ENCODE peak calls at places on chromosomes 6 and 20, in five cellular contexts. One of them, this sample, is unnamed.
A peak's percentile ranks its signal among the peaks of the same experiment; 100 is the strongest.

GRCh38 chr6:127518710-127519468 is at the start of gene MTCL3:
- DNase-seq in stimulated activated CD4-positive, alpha-beta T cell treated with anti-CD3 and anti-CD28 coated beads, Interleukin-12 subunit alpha, Interleukin-12 subunit beta, amount 100 ng/mL, for 24 hours: peak; percentile 29
- DNase-seq in NCI-H2171: peak; percentile 70
- DNase-seq in spleen: no peak
- DNase-seq in effector memory CD4-positive, alpha-beta T cell: no peak
- DNase-seq in this sample: peak; percentile 92

GRCh38 chr6:111338843-111339242 is 144.2 kb downstream of the REV3L start:
- DNase-seq in stimulated activated CD4-positive, alpha-beta T cell treated with anti-CD3 and anti-CD28 coated beads, Interleukin-12 subunit alpha, Interleukin-12 subunit beta, amount 100 ng/mL, for 24 hours: no peak
- DNase-seq in NCI-H2171: no peak
- DNase-seq in spleen: no peak
- DNase-seq in effector memory CD4-positive, alpha-beta T cell: no peak
- DNase-seq in this sample: no peak

GRCh38 chr6:153084393-153084792 is 46.7 kb downstream of the RGS17 start:
- DNase-seq in stimulated activated CD4-positive, alpha-beta T cell treated with anti-CD3 and anti-CD28 coated beads, Interleukin-12 subunit alpha, Interleukin-12 subunit beta, amount 100 ng/mL, for 24 hours: no peak
- DNase-seq in NCI-H2171: no peak
- DNase-seq in spleen: no peak
- DNase-seq in effector memory CD4-positive, alpha-beta T cell: no peak
- DNase-seq in this sample: no peak

GRCh38 chr6:124881898-124882579 is 80.2 kb upstream of the RNF217 start:
- DNase-seq in stimulated activated CD4-positive, alpha-beta T cell treated with anti-CD3 and anti-CD28 coated beads, Interleukin-12 subunit alpha, Interleukin-12 subunit beta, amount 100 ng/mL, for 24 hours: no peak
- DNase-seq in NCI-H2171: peak; percentile 51
- DNase-seq in spleen: no peak
- DNase-seq in effector memory CD4-positive, alpha-beta T cell: no peak
- DNase-seq in this sample: peak; percentile 21

GRCh38 chr6:111549744-111550143 is 55.9 kb downstream of the TRAF3IP2 start:
- DNase-seq in stimulated activated CD4-positive, alpha-beta T cell treated with anti-CD3 and anti-CD28 coated beads, Interleukin-12 subunit alpha, Interleukin-12 subunit beta, amount 100 ng/mL, for 24 hours: no peak
- DNase-seq in NCI-H2171: no peak
- DNase-seq in spleen: no peak
- DNase-seq in effector memory CD4-positive, alpha-beta T cell: no peak
- DNase-seq in this sample: no peak

GRCh38 chr20:47784256-47784598 is 1.1 kb downstream of the SULF2 start:
- DNase-seq in stimulated activated CD4-positive, alpha-beta T cell treated with anti-CD3 and anti-CD28 coated beads, Interleukin-12 subunit alpha, Interleukin-12 subunit beta, amount 100 ng/mL, for 24 hours: no peak
- DNase-seq in NCI-H2171: no peak
- DNase-seq in spleen: no peak
- DNase-seq in effector memory CD4-positive, alpha-beta T cell: no peak
- DNase-seq in this sample: no peak

GRCh38 chr6:139706949-139707348 is 332.5 kb upstream of the CITED2 start:
- DNase-seq in stimulated activated CD4-positive, alpha-beta T cell treated with anti-CD3 and anti-CD28 coated beads, Interleukin-12 subunit alpha, Interleukin-12 subunit beta, amount 100 ng/mL, for 24 hours: no peak
- DNase-seq in NCI-H2171: no peak
- DNase-seq in spleen: no peak
- DNase-seq in effector memory CD4-positive, alpha-beta T cell: no peak
- DNase-seq in this sample: no peak

GRCh38 chr6:155310596-155310995 is 3.7 kb downstream of the TFB1M start:
- DNase-seq in stimulated activated CD4-positive, alpha-beta T cell treated with anti-CD3 and anti-CD28 coated beads, Interleukin-12 subunit alpha, Interleukin-12 subunit beta, amount 100 ng/mL, for 24 hours: no peak
- DNase-seq in NCI-H2171: no peak
- DNase-seq in spleen: no peak
- DNase-seq in effector memory CD4-positive, alpha-beta T cell: no peak
- DNase-seq in this sample: no peak

GRCh38 chr6:32819729-32820128 is 2.9 kb upstream of the HLA-DOB start:
- DNase-seq in stimulated activated CD4-positive, alpha-beta T cell treated with anti-CD3 and anti-CD28 coated beads, Interleukin-12 subunit alpha, Interleukin-12 subunit beta, amount 100 ng/mL, for 24 hours: no peak
- DNase-seq in NCI-H2171: no peak
- DNase-seq in spleen: no peak
- DNase-seq in effector memory CD4-positive, alpha-beta T cell: no peak
- DNase-seq in this sample: no peak

GRCh38 chr6:138909975-138910374 is 78.1 kb downstream of the REPS1 start:
- DNase-seq in stimulated activated CD4-positive, alpha-beta T cell treated with anti-CD3 and anti-CD28 coated beads, Interleukin-12 subunit alpha, Interleukin-12 subunit beta, amount 100 ng/mL, for 24 hours: no peak
- DNase-seq in NCI-H2171: no peak
- DNase-seq in spleen: no peak
- DNase-seq in effector memory CD4-positive, alpha-beta T cell: no peak
- DNase-seq in this sample: no peak

GRCh38 chr6:159184559-159184958 is 15.4 kb downstream of the FNDC1 start:
- DNase-seq in stimulated activated CD4-positive, alpha-beta T cell treated with anti-CD3 and anti-CD28 coated beads, Interleukin-12 subunit alpha, Interleukin-12 subunit beta, amount 100 ng/mL, for 24 hours: no peak
- DNase-seq in NCI-H2171: no peak
- DNase-seq in spleen: no peak
- DNase-seq in effector memory CD4-positive, alpha-beta T cell: no peak
- DNase-seq in this sample: no peak

GRCh38 chr20:37145014-37145413 is 34.1 kb upstream of the RPN2 start:
- DNase-seq in stimulated activated CD4-positive, alpha-beta T cell treated with anti-CD3 and anti-CD28 coated beads, Interleukin-12 subunit alpha, Interleukin-12 subunit beta, amount 100 ng/mL, for 24 hours: no peak
- DNase-seq in NCI-H2171: no peak
- DNase-seq in spleen: no peak
- DNase-seq in effector memory CD4-positive, alpha-beta T cell: no peak
- DNase-seq in this sample: no peak

GRCh38 chr6:30763155-30763617 is 18.8 kb upstream of the IER3 start:
- DNase-seq in stimulated activated CD4-positive, alpha-beta T cell treated with anti-CD3 and anti-CD28 coated beads, Interleukin-12 subunit alpha, Interleukin-12 subunit beta, amount 100 ng/mL, for 24 hours: no peak
- DNase-seq in NCI-H2171: no peak
- DNase-seq in spleen: no peak
- DNase-seq in effector memory CD4-positive, alpha-beta T cell: no peak
- DNase-seq in this sample: no peak

GRCh38 chr6:114810468-114810867 is 467.6 kb upstream of the HS3ST5 start:
- DNase-seq in stimulated activated CD4-positive, alpha-beta T cell treated with anti-CD3 and anti-CD28 coated beads, Interleukin-12 subunit alpha, Interleukin-12 subunit beta, amount 100 ng/mL, for 24 hours: no peak
- DNase-seq in NCI-H2171: no peak
- DNase-seq in spleen: no peak
- DNase-seq in effector memory CD4-positive, alpha-beta T cell: no peak
- DNase-seq in this sample: no peak

GRCh38 chr6:141677598-141678211 is 455.0 kb upstream of the GJE1 start:
- DNase-seq in stimulated activated CD4-positive, alpha-beta T cell treated with anti-CD3 and anti-CD28 coated beads, Interleukin-12 subunit alpha, Interleukin-12 subunit beta, amount 100 ng/mL, for 24 hours: no peak
- DNase-seq in NCI-H2171: no peak
- DNase-seq in spleen: no peak
- DNase-seq in effector memory CD4-positive, alpha-beta T cell: no peak
- DNase-seq in this sample: peak; percentile 12

GRCh38 chr6:159640322-159640721 is 52.7 kb downstream of the SOD2 start:
- DNase-seq in stimulated activated CD4-positive, alpha-beta T cell treated with anti-CD3 and anti-CD28 coated beads, Interleukin-12 subunit alpha, Interleukin-12 subunit beta, amount 100 ng/mL, for 24 hours: no peak
- DNase-seq in NCI-H2171: no peak
- DNase-seq in spleen: no peak
- DNase-seq in effector memory CD4-positive, alpha-beta T cell: no peak
- DNase-seq in this sample: no peak

GRCh38 chr6:139568956-139569538 is 194.6 kb upstream of the CITED2 start:
- DNase-seq in stimulated activated CD4-positive, alpha-beta T cell treated with anti-CD3 and anti-CD28 coated beads, Interleukin-12 subunit alpha, Interleukin-12 subunit beta, amount 100 ng/mL, for 24 hours: no peak
- DNase-seq in NCI-H2171: no peak
- DNase-seq in spleen: no peak
- DNase-seq in effector memory CD4-positive, alpha-beta T cell: no peak
- DNase-seq in this sample: no peak

GRCh38 chr6:170290306-170291128 is at the start of gene DLL1:
- DNase-seq in stimulated activated CD4-positive, alpha-beta T cell treated with anti-CD3 and anti-CD28 coated beads, Interleukin-12 subunit alpha, Interleukin-12 subunit beta, amount 100 ng/mL, for 24 hours: no peak
- DNase-seq in NCI-H2171: peak; percentile 41
- DNase-seq in spleen: peak; percentile 89
- DNase-seq in effector memory CD4-positive, alpha-beta T cell: no peak
- DNase-seq in this sample: no peak

GRCh38 chr20:17798601-17799000 is 98.8 kb downstream of the BANF2 start:
- DNase-seq in stimulated activated CD4-positive, alpha-beta T cell treated with anti-CD3 and anti-CD28 coated beads, Interleukin-12 subunit alpha, Interleukin-12 subunit beta, amount 100 ng/mL, for 24 hours: no peak
- DNase-seq in NCI-H2171: no peak
- DNase-seq in spleen: no peak
- DNase-seq in effector memory CD4-positive, alpha-beta T cell: no peak
- DNase-seq in this sample: no peak

GRCh38 chr20:51732454-51732791 is 35.8 kb downstream of the ATP9A start:
- DNase-seq in stimulated activated CD4-positive, alpha-beta T cell treated with anti-CD3 and anti-CD28 coated beads, Interleukin-12 subunit alpha, Interleukin-12 subunit beta, amount 100 ng/mL, for 24 hours: no peak
- DNase-seq in NCI-H2171: no peak
- DNase-seq in spleen: no peak
- DNase-seq in effector memory CD4-positive, alpha-beta T cell: no peak
- DNase-seq in this sample: no peak

GRCh38 chr6:158825951-158826306 is 6.8 kb upstream of the EZR start:
- DNase-seq in stimulated activated CD4-positive, alpha-beta T cell treated with anti-CD3 and anti-CD28 coated beads, Interleukin-12 subunit alpha, Interleukin-12 subunit beta, amount 100 ng/mL, for 24 hours: no peak
- DNase-seq in NCI-H2171: no peak
- DNase-seq in spleen: no peak
- DNase-seq in effector memory CD4-positive, alpha-beta T cell: no peak
- DNase-seq in this sample: no peak

GRCh38 chr6:136403166-136403980 is 113.7 kb upstream of the BCLAF1 start:
- DNase-seq in stimulated activated CD4-positive, alpha-beta T cell treated with anti-CD3 and anti-CD28 coated beads, Interleukin-12 subunit alpha, Interleukin-12 subunit beta, amount 100 ng/mL, for 24 hours: no peak
- DNase-seq in NCI-H2171: no peak
- DNase-seq in spleen: no peak
- DNase-seq in effector memory CD4-positive, alpha-beta T cell: no peak
- DNase-seq in this sample: no peak

GRCh38 chr6:152748843-152749242 is 1.8 kb upstream of the VIP start:
- DNase-seq in stimulated activated CD4-positive, alpha-beta T cell treated with anti-CD3 and anti-CD28 coated beads, Interleukin-12 subunit alpha, Interleukin-12 subunit beta, amount 100 ng/mL, for 24 hours: no peak
- DNase-seq in NCI-H2171: no peak
- DNase-seq in spleen: no peak
- DNase-seq in effector memory CD4-positive, alpha-beta T cell: no peak
- DNase-seq in this sample: no peak

GRCh38 chr20:31894980-31895675 is 24.7 kb downstream of the TTLL9 start:
- DNase-seq in stimulated activated CD4-positive, alpha-beta T cell treated with anti-CD3 and anti-CD28 coated beads, Interleukin-12 subunit alpha, Interleukin-12 subunit beta, amount 100 ng/mL, for 24 hours: no peak
- DNase-seq in NCI-H2171: no peak
- DNase-seq in spleen: no peak
- DNase-seq in effector memory CD4-positive, alpha-beta T cell: no peak
- DNase-seq in this sample: no peak

GRCh38 chr6:3294921-3295871 is 36.4 kb downstream of the PSMG4 start:
- DNase-seq in stimulated activated CD4-positive, alpha-beta T cell treated with anti-CD3 and anti-CD28 coated beads, Interleukin-12 subunit alpha, Interleukin-12 subunit beta, amount 100 ng/mL, for 24 hours: no peak
- DNase-seq in NCI-H2171: no peak
- DNase-seq in spleen: peak; percentile 65
- DNase-seq in effector memory CD4-positive, alpha-beta T cell: no peak
- DNase-seq in this sample: no peak

GRCh38 chr6:95803889-95804288 is 211.9 kb upstream of the FUT9 start:
- DNase-seq in stimulated activated CD4-positive, alpha-beta T cell treated with anti-CD3 and anti-CD28 coated beads, Interleukin-12 subunit alpha, Interleukin-12 subunit beta, amount 100 ng/mL, for 24 hours: no peak
- DNase-seq in NCI-H2171: no peak
- DNase-seq in spleen: no peak
- DNase-seq in effector memory CD4-positive, alpha-beta T cell: no peak
- DNase-seq in this sample: no peak

GRCh38 chr6:43978473-43979360 is 148.5 kb downstream of the MRPL14 start:
- DNase-seq in stimulated activated CD4-positive, alpha-beta T cell treated with anti-CD3 and anti-CD28 coated beads, Interleukin-12 subunit alpha, Interleukin-12 subunit beta, amount 100 ng/mL, for 24 hours: no peak
- DNase-seq in NCI-H2171: no peak
- DNase-seq in spleen: no peak
- DNase-seq in effector memory CD4-positive, alpha-beta T cell: no peak
- DNase-seq in this sample: no peak

GRCh38 chr6:89951574-89952360 is 57.5 kb downstream of the GJA10 start:
- DNase-seq in stimulated activated CD4-positive, alpha-beta T cell treated with anti-CD3 and anti-CD28 coated beads, Interleukin-12 subunit alpha, Interleukin-12 subunit beta, amount 100 ng/mL, for 24 hours: no peak
- DNase-seq in NCI-H2171: no peak
- DNase-seq in spleen: no peak
- DNase-seq in effector memory CD4-positive, alpha-beta T cell: no peak
- DNase-seq in this sample: no peak

GRCh38 chr20:48930035-48930434 is 8.5 kb downstream of the ARFGEF2 start:
- DNase-seq in stimulated activated CD4-positive, alpha-beta T cell treated with anti-CD3 and anti-CD28 coated beads, Interleukin-12 subunit alpha, Interleukin-12 subunit beta, amount 100 ng/mL, for 24 hours: no peak
- DNase-seq in NCI-H2171: no peak
- DNase-seq in spleen: no peak
- DNase-seq in effector memory CD4-positive, alpha-beta T cell: no peak
- DNase-seq in this sample: no peak

GRCh38 chr6:83176256-83176655 is 16.8 kb downstream of the PGM3 start:
- DNase-seq in stimulated activated CD4-positive, alpha-beta T cell treated with anti-CD3 and anti-CD28 coated beads, Interleukin-12 subunit alpha, Interleukin-12 subunit beta, amount 100 ng/mL, for 24 hours: no peak
- DNase-seq in NCI-H2171: no peak
- DNase-seq in spleen: no peak
- DNase-seq in effector memory CD4-positive, alpha-beta T cell: no peak
- DNase-seq in this sample: no peak

GRCh38 chr20:61662226-61662945 is 403.3 kb downstream of the TAF4 start:
- DNase-seq in stimulated activated CD4-positive, alpha-beta T cell treated with anti-CD3 and anti-CD28 coated beads, Interleukin-12 subunit alpha, Interleukin-12 subunit beta, amount 100 ng/mL, for 24 hours: no peak
- DNase-seq in NCI-H2171: no peak
- DNase-seq in spleen: peak; percentile 41
- DNase-seq in effector memory CD4-positive, alpha-beta T cell: no peak
- DNase-seq in this sample: no peak

GRCh38 chr20:61936701-61937131 is 129.0 kb downstream of the TAF4 start:
- DNase-seq in stimulated activated CD4-positive, alpha-beta T cell treated with anti-CD3 and anti-CD28 coated beads, Interleukin-12 subunit alpha, Interleukin-12 subunit beta, amount 100 ng/mL, for 24 hours: no peak
- DNase-seq in NCI-H2171: no peak
- DNase-seq in spleen: peak; percentile 64
- DNase-seq in effector memory CD4-positive, alpha-beta T cell: no peak
- DNase-seq in this sample: no peak

GRCh38 chr6:109382576-109383437 is 540 bp upstream of the CD164 start:
- DNase-seq in stimulated activated CD4-positive, alpha-beta T cell treated with anti-CD3 and anti-CD28 coated beads, Interleukin-12 subunit alpha, Interleukin-12 subunit beta, amount 100 ng/mL, for 24 hours: peak; percentile 86
- DNase-seq in NCI-H2171: peak; percentile 90
- DNase-seq in spleen: peak; percentile 99
- DNase-seq in effector memory CD4-positive, alpha-beta T cell: peak; percentile 88
- DNase-seq in this sample: peak; percentile 70